ENCODE peak calls at places on chromosomes 12 and 14, in four cellular contexts. One of them, this sample, is unnamed.

GRCh38 chr14:22482782-22483553 is 106.1 kb downstream of the DAD1 start:
- DNase-seq in transverse colon: no peak
- DNase-seq in ovary: no peak
- DNase-seq in stomach: no peak
- DNase-seq in this sample: no peak

GRCh38 chr14:94768521-94769412 is 1.1 kb downstream of the GSC start:
- DNase-seq in transverse colon: no peak
- DNase-seq in ovary: peak
- DNase-seq in stomach: no peak
- DNase-seq in this sample: peak

GRCh38 chr12:53452159-53453077 is 516 bp downstream of the PCBP2 start:
- DNase-seq in transverse colon: peak
- DNase-seq in ovary: peak
- DNase-seq in stomach: peak
- DNase-seq in this sample: peak

GRCh38 chr12:110790301-110790700 is 47.6 kb upstream of the PPP1CC start:
- DNase-seq in transverse colon: no peak
- DNase-seq in ovary: no peak
- DNase-seq in stomach: no peak
- DNase-seq in this sample: no peak

GRCh38 chr12:48765753-48766162 is 23.1 kb downstream of the ADCY6 start:
- DNase-seq in transverse colon: no peak
- DNase-seq in ovary: peak
- DNase-seq in stomach: no peak
- DNase-seq in this sample: no peak

GRCh38 chr14:106879241-106879640 is 1352.9 kb downstream of the TMEM121 start:
- DNase-seq in transverse colon: peak
- DNase-seq in ovary: peak
- DNase-seq in stomach: peak
- DNase-seq in this sample: no peak

GRCh38 chr12:122996188-122996601 is 15.7 kb downstream of the ARL6IP4 start:
- DNase-seq in transverse colon: no peak
- DNase-seq in ovary: no peak
- DNase-seq in stomach: no peak
- DNase-seq in this sample: no peak

GRCh38 chr12:15131462-15131861 is 89.8 kb downstream of the RERG start:
- DNase-seq in transverse colon: no peak
- DNase-seq in ovary: no peak
- DNase-seq in stomach: no peak
- DNase-seq in this sample: no peak

GRCh38 chr14:35336171-35337073 is 44.2 kb downstream of the PSMA6 start:
- DNase-seq in transverse colon: peak
- DNase-seq in ovary: peak
- DNase-seq in stomach: peak
- DNase-seq in this sample: peak

GRCh38 chr14:69636051-69636639 is 24.7 kb downstream of the SUSD6 start:
- DNase-seq in transverse colon: no peak
- DNase-seq in ovary: no peak
- DNase-seq in stomach: no peak
- DNase-seq in this sample: no peak

GRCh38 chr14:69637503-69638030 is 26.2 kb downstream of the SUSD6 start:
- DNase-seq in transverse colon: peak
- DNase-seq in ovary: no peak
- DNase-seq in stomach: no peak
- DNase-seq in this sample: no peak

GRCh38 chr14:69633238-69633637 is 21.8 kb downstream of the SUSD6 start:
- DNase-seq in transverse colon: no peak
- DNase-seq in ovary: no peak
- DNase-seq in stomach: no peak
- DNase-seq in this sample: no peak

GRCh38 chr14:69634871-69635270 is 23.5 kb downstream of the SUSD6 start:
- DNase-seq in transverse colon: no peak
- DNase-seq in ovary: no peak
- DNase-seq in stomach: no peak
- DNase-seq in this sample: no peak

DNA sequence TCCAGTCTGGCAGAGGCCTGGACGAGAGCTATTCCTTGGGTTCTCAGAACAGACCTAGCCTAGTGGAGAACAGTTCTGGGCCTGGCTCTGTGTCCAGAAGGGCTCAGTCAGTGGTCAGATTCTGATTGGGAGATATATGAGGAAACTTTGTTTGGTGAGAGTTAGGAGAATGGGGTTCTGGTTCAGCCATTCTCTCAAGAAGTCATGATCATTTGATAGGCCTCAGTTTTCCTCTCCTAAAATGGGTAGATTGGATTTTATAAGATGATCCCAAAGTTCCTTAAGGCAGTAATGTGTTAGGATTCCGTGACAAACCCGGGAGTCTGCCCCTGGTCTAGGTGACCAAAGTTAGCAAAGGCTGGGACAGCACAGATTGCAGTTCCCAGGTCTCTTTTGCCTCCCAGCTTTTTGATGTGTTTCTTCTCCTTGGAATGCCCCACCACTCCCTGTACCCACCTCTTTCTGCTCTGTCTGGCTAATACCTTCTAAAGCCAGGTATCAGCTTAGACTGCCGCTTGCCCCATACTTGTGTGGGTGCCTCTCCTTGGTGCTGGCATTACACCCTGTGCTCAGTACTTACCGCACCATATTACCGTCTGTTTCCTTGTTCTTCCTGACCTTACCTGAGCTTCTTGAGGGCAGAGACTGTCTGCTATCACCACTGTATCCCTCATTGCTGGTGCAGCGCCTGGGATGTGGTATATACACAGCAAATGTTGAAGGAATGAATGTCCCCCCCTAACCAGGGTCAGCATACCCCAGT is 25.5 kb downstream of the SUSD6 start:
- DNase-seq in transverse colon: no peak
- DNase-seq in ovary: no peak
- DNase-seq in stomach: no peak
- DNase-seq in this sample: no peak
- TF ChIP-seq EP300 in transverse colon: no peak
- TF ChIP-seq EP300 in ovary: no peak
- TF ChIP-seq EP300 in stomach: no peak
- TF ChIP-seq EP300 in this sample: no peak

GRCh38 chr14:21098134-21098891 is at the start of gene ZNF219:
- DNase-seq in transverse colon: peak
- DNase-seq in ovary: peak
- DNase-seq in stomach: peak
- DNase-seq in this sample: no peak

GRCh38 chr14:21096889-21097615 is 1.4 kb downstream of the ZNF219 start:
- DNase-seq in transverse colon: no peak
- DNase-seq in ovary: no peak
- DNase-seq in stomach: no peak
- DNase-seq in this sample: no peak

GRCh38 chr14:21098892-21099595 is 589 bp upstream of the ZNF219 start:
- DNase-seq in transverse colon: no peak
- DNase-seq in ovary: no peak
- DNase-seq in stomach: no peak
- DNase-seq in this sample: no peak

GRCh38 chr14:21096438-21096837 is 2.0 kb downstream of the ZNF219 start:
- DNase-seq in transverse colon: no peak
- DNase-seq in ovary: no peak
- DNase-seq in stomach: no peak
- DNase-seq in this sample: no peak

GRCh38 chr14:21097616-21098133 is 780 bp downstream of the ZNF219 start:
- DNase-seq in transverse colon: peak
- DNase-seq in ovary: peak
- DNase-seq in stomach: no peak
- DNase-seq in this sample: no peak
- H3K27ac ChIP-seq in transverse colon: peak
- H3K27ac ChIP-seq in ovary: peak
- H3K27ac ChIP-seq in stomach: peak
- H3K27ac ChIP-seq in this sample: peak

GRCh38 chr14:32898876-32899275 is 39.8 kb upstream of the NPAS3 start:
- DNase-seq in transverse colon: no peak
- DNase-seq in ovary: no peak
- DNase-seq in stomach: no peak
- DNase-seq in this sample: no peak

GRCh38 chr14:32900602-32901001 is 38.1 kb upstream of the NPAS3 start:
- DNase-seq in transverse colon: no peak
- DNase-seq in ovary: no peak
- DNase-seq in stomach: no peak
- DNase-seq in this sample: no peak

GRCh38 chr14:32896979-32897723 is 41.5 kb upstream of the NPAS3 start:
- DNase-seq in transverse colon: no peak
- DNase-seq in ovary: no peak
- DNase-seq in stomach: no peak
- DNase-seq in this sample: no peak

DNA sequence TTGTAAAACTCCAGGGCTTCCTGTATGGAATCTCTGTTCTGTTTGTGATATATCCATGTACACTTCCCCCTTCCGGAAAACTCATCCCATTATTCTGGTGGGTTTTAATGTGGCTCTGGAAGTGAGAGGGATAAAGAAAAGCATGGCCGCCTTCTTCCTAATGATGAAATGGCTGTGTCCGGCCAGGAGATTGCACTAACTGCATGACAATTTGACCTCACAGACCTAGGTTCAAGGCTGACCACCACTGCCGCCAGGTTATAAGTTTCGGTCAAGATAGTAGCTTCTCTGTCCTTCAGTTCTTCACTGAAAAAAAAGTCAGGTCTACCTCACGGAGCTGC is 41.0 kb upstream of the NPAS3 start:
- DNase-seq in transverse colon: no peak
- DNase-seq in ovary: no peak
- DNase-seq in stomach: no peak
- DNase-seq in this sample: no peak
- H3K4me3 ChIP-seq in transverse colon: peak
- H3K4me3 ChIP-seq in ovary: peak
- H3K4me3 ChIP-seq in stomach: peak
- H3K4me3 ChIP-seq in this sample: peak

GRCh38 chr12:12779529-12779928 is 5.9 kb upstream of the APOLD1 start:
- DNase-seq in transverse colon: no peak
- DNase-seq in ovary: no peak
- DNase-seq in stomach: no peak
- DNase-seq in this sample: no peak
- TF ChIP-seq EP300 in transverse colon: no peak
- TF ChIP-seq EP300 in ovary: no peak
- TF ChIP-seq EP300 in stomach: no peak
- TF ChIP-seq EP300 in this sample: no peak

GRCh38 chr12:80121661-80122060 is 22.3 kb downstream of the OTOGL start:
- DNase-seq in transverse colon: no peak
- DNase-seq in ovary: no peak
- DNase-seq in stomach: no peak
- DNase-seq in this sample: no peak

GRCh38 chr12:80120994-80121393 is 21.7 kb downstream of the OTOGL start:
- DNase-seq in transverse colon: no peak
- DNase-seq in ovary: no peak
- DNase-seq in stomach: no peak
- DNase-seq in this sample: no peak

GRCh38 chr12:80116735-80117134 is 17.4 kb downstream of the OTOGL start:
- DNase-seq in transverse colon: no peak
- DNase-seq in ovary: no peak
- DNase-seq in stomach: no peak
- DNase-seq in this sample: no peak

GRCh38 chr12:80118565-80119337 is 19.4 kb downstream of the OTOGL start:
- DNase-seq in transverse colon: no peak
- DNase-seq in ovary: no peak
- DNase-seq in stomach: no peak
- DNase-seq in this sample: no peak
- H3K27ac ChIP-seq in transverse colon: no peak
- H3K27ac ChIP-seq in ovary: no peak
- H3K27ac ChIP-seq in stomach: peak
- H3K27ac ChIP-seq in this sample: peak

GRCh38 chr12:12792421-12792820 is 7.0 kb downstream of the APOLD1 start:
- DNase-seq in transverse colon: no peak
- DNase-seq in ovary: peak
- DNase-seq in stomach: no peak
- DNase-seq in this sample: no peak
- H3K4me3 ChIP-seq in transverse colon: no peak
- H3K4me3 ChIP-seq in ovary: no peak
- H3K4me3 ChIP-seq in stomach: no peak
- H3K4me3 ChIP-seq in this sample: no peak